ENCODE peak calls at places on chromosomes 2 and 18, in seven cellular contexts. One of them, this sample, is unnamed.

GRCh38 chr2:118242216-118242615 is 153.9 kb downstream of the INSIG2 start:
- DNase-seq in NCI-H226: no peak
- DNase-seq in HTR-8/SVneo: no peak
- DNase-seq in stimulated activated CD4-positive, alpha-beta T cell treated with anti-CD3 and anti-CD28 coated beads, Interleukin-1b, Interleukin-23, amount 100 ng/mL, for 1 hour: no peak
- DNase-seq in AML-193: peak
- DNase-seq in H7: no peak
- DNase-seq in NCI-H460: no peak
- DNase-seq in this sample: no peak

GRCh38 chr2:215624423-215624829 is 188.6 kb upstream of the FN1 start:
- DNase-seq in H7: no peak
- DNase-seq in NCI-H226: peak
- DNase-seq in stimulated activated CD4-positive, alpha-beta T cell treated with anti-CD3 and anti-CD28 coated beads, Interleukin-1b, Interleukin-23, amount 100 ng/mL, for 1 hour: no peak
- DNase-seq in AML-193: no peak
- DNase-seq in NCI-H460: peak
- DNase-seq in HTR-8/SVneo: no peak
- DNase-seq in this sample: no peak

GRCh38 chr2:137937246-137937645 is 27.0 kb upstream of the HNMT start:
- DNase-seq in AML-193: no peak
- DNase-seq in stimulated activated CD4-positive, alpha-beta T cell treated with anti-CD3 and anti-CD28 coated beads, Interleukin-1b, Interleukin-23, amount 100 ng/mL, for 1 hour: no peak
- DNase-seq in HTR-8/SVneo: no peak
- DNase-seq in NCI-H460: no peak
- DNase-seq in H7: no peak
- DNase-seq in NCI-H226: no peak
- DNase-seq in this sample: no peak

GRCh38 chr2:227606476-227606875 is 7.8 kb downstream of the SCYGR2 start:
- DNase-seq in H7: no peak
- DNase-seq in HTR-8/SVneo: no peak
- DNase-seq in stimulated activated CD4-positive, alpha-beta T cell treated with anti-CD3 and anti-CD28 coated beads, Interleukin-1b, Interleukin-23, amount 100 ng/mL, for 1 hour: no peak
- DNase-seq in NCI-H460: no peak
- DNase-seq in NCI-H226: no peak
- DNase-seq in AML-193: no peak
- DNase-seq in this sample: no peak

GRCh38 chr2:231816327-231817026 is 30.2 kb downstream of the COPS7B start:
- DNase-seq in NCI-H460: no peak
- DNase-seq in HTR-8/SVneo: no peak
- DNase-seq in AML-193: no peak
- DNase-seq in NCI-H226: no peak
- DNase-seq in stimulated activated CD4-positive, alpha-beta T cell treated with anti-CD3 and anti-CD28 coated beads, Interleukin-1b, Interleukin-23, amount 100 ng/mL, for 1 hour: no peak
- DNase-seq in H7: no peak
- DNase-seq in this sample: no peak

GRCh38 chr2:190121971-190122370 is 59.4 kb upstream of the MSTN start:
- DNase-seq in stimulated activated CD4-positive, alpha-beta T cell treated with anti-CD3 and anti-CD28 coated beads, Interleukin-1b, Interleukin-23, amount 100 ng/mL, for 1 hour: no peak
- DNase-seq in H7: peak
- DNase-seq in AML-193: no peak
- DNase-seq in HTR-8/SVneo: peak
- DNase-seq in NCI-H226: no peak
- DNase-seq in NCI-H460: peak
- DNase-seq in this sample: peak

GRCh38 chr2:60553496-60553991 is at the start of gene BCL11A:
- DNase-seq in H7: peak
- DNase-seq in NCI-H460: peak
- DNase-seq in AML-193: no peak
- DNase-seq in HTR-8/SVneo: peak
- DNase-seq in stimulated activated CD4-positive, alpha-beta T cell treated with anti-CD3 and anti-CD28 coated beads, Interleukin-1b, Interleukin-23, amount 100 ng/mL, for 1 hour: no peak
- DNase-seq in NCI-H226: peak
- DNase-seq in this sample: peak

GRCh38 chr2:222305510-222306392 is 7.0 kb upstream of the PAX3 start:
- DNase-seq in HTR-8/SVneo: no peak
- DNase-seq in stimulated activated CD4-positive, alpha-beta T cell treated with anti-CD3 and anti-CD28 coated beads, Interleukin-1b, Interleukin-23, amount 100 ng/mL, for 1 hour: no peak
- DNase-seq in AML-193: no peak
- DNase-seq in NCI-H460: no peak
- DNase-seq in NCI-H226: no peak
- DNase-seq in H7: peak
- DNase-seq in this sample: no peak

GRCh38 chr18:23487738-23488625 is 15.3 kb upstream of the RMC1 start:
- DNase-seq in stimulated activated CD4-positive, alpha-beta T cell treated with anti-CD3 and anti-CD28 coated beads, Interleukin-1b, Interleukin-23, amount 100 ng/mL, for 1 hour: no peak
- DNase-seq in AML-193: peak
- DNase-seq in NCI-H226: no peak
- DNase-seq in NCI-H460: no peak
- DNase-seq in HTR-8/SVneo: no peak
- DNase-seq in H7: no peak
- DNase-seq in this sample: no peak

GRCh38 chr18:48621240-48621639 is 82.4 kb downstream of the CTIF start:
- DNase-seq in HTR-8/SVneo: peak
- DNase-seq in NCI-H460: no peak
- DNase-seq in NCI-H226: peak
- DNase-seq in AML-193: no peak
- DNase-seq in stimulated activated CD4-positive, alpha-beta T cell treated with anti-CD3 and anti-CD28 coated beads, Interleukin-1b, Interleukin-23, amount 100 ng/mL, for 1 hour: no peak
- DNase-seq in H7: no peak
- DNase-seq in this sample: no peak

GRCh38 chr2:220936641-220937197 is 635.4 kb downstream of the EPHA4 start:
- DNase-seq in NCI-H226: no peak
- DNase-seq in HTR-8/SVneo: no peak
- DNase-seq in AML-193: no peak
- DNase-seq in stimulated activated CD4-positive, alpha-beta T cell treated with anti-CD3 and anti-CD28 coated beads, Interleukin-1b, Interleukin-23, amount 100 ng/mL, for 1 hour: no peak
- DNase-seq in H7: peak
- DNase-seq in NCI-H460: no peak
- DNase-seq in this sample: no peak

GRCh38 chr2:96538487-96539214 is 2.1 kb downstream of the ARID5A start:
- DNase-seq in stimulated activated CD4-positive, alpha-beta T cell treated with anti-CD3 and anti-CD28 coated beads, Interleukin-1b, Interleukin-23, amount 100 ng/mL, for 1 hour: peak
- DNase-seq in NCI-H460: no peak
- DNase-seq in AML-193: peak
- DNase-seq in NCI-H226: no peak
- DNase-seq in HTR-8/SVneo: no peak
- DNase-seq in H7: peak
- DNase-seq in this sample: no peak

GRCh38 chr2:79670198-79670597 is 157.3 kb downstream of the CTNNA2 start:
- DNase-seq in stimulated activated CD4-positive, alpha-beta T cell treated with anti-CD3 and anti-CD28 coated beads, Interleukin-1b, Interleukin-23, amount 100 ng/mL, for 1 hour: no peak
- DNase-seq in H7: peak
- DNase-seq in HTR-8/SVneo: peak
- DNase-seq in AML-193: no peak
- DNase-seq in NCI-H226: no peak
- DNase-seq in NCI-H460: no peak
- DNase-seq in this sample: no peak

GRCh38 chr2:189702071-189702470 is 27.6 kb downstream of the ANKAR start:
- DNase-seq in HTR-8/SVneo: no peak
- DNase-seq in AML-193: no peak
- DNase-seq in stimulated activated CD4-positive, alpha-beta T cell treated with anti-CD3 and anti-CD28 coated beads, Interleukin-1b, Interleukin-23, amount 100 ng/mL, for 1 hour: no peak
- DNase-seq in NCI-H226: no peak
- DNase-seq in NCI-H460: no peak
- DNase-seq in H7: no peak
- DNase-seq in this sample: no peak

GRCh38 chr18:23460285-23461273 is 7.5 kb downstream of the RIOK3 start:
- DNase-seq in HTR-8/SVneo: no peak
- DNase-seq in AML-193: no peak
- DNase-seq in H7: no peak
- DNase-seq in NCI-H460: no peak
- DNase-seq in stimulated activated CD4-positive, alpha-beta T cell treated with anti-CD3 and anti-CD28 coated beads, Interleukin-1b, Interleukin-23, amount 100 ng/mL, for 1 hour: no peak
- DNase-seq in NCI-H226: no peak
- DNase-seq in this sample: no peak

GRCh38 chr2:202566286-202566685 is 68.5 kb upstream of the FAM117B start:
- DNase-seq in stimulated activated CD4-positive, alpha-beta T cell treated with anti-CD3 and anti-CD28 coated beads, Interleukin-1b, Interleukin-23, amount 100 ng/mL, for 1 hour: no peak
- DNase-seq in NCI-H226: no peak
- DNase-seq in H7: no peak
- DNase-seq in AML-193: no peak
- DNase-seq in HTR-8/SVneo: no peak
- DNase-seq in NCI-H460: no peak
- DNase-seq in this sample: no peak

GRCh38 chr2:233137040-233137439 is 76.9 kb downstream of the INPP5D start:
- DNase-seq in stimulated activated CD4-positive, alpha-beta T cell treated with anti-CD3 and anti-CD28 coated beads, Interleukin-1b, Interleukin-23, amount 100 ng/mL, for 1 hour: no peak
- DNase-seq in AML-193: no peak
- DNase-seq in NCI-H460: no peak
- DNase-seq in NCI-H226: no peak
- DNase-seq in H7: no peak
- DNase-seq in HTR-8/SVneo: no peak
- DNase-seq in this sample: no peak

GRCh38 chr18:51068111-51068510 is 38.1 kb downstream of the SMAD4 start:
- DNase-seq in stimulated activated CD4-positive, alpha-beta T cell treated with anti-CD3 and anti-CD28 coated beads, Interleukin-1b, Interleukin-23, amount 100 ng/mL, for 1 hour: no peak
- DNase-seq in NCI-H226: peak
- DNase-seq in HTR-8/SVneo: peak
- DNase-seq in NCI-H460: no peak
- DNase-seq in H7: no peak
- DNase-seq in AML-193: no peak
- DNase-seq in this sample: no peak

GRCh38 chr2:65639156-65639876 is 206.9 kb upstream of the SPRED2 start:
- DNase-seq in NCI-H460: no peak
- DNase-seq in NCI-H226: peak
- DNase-seq in H7: no peak
- DNase-seq in HTR-8/SVneo: peak
- DNase-seq in AML-193: no peak
- DNase-seq in stimulated activated CD4-positive, alpha-beta T cell treated with anti-CD3 and anti-CD28 coated beads, Interleukin-1b, Interleukin-23, amount 100 ng/mL, for 1 hour: no peak
- DNase-seq in this sample: no peak

GRCh38 chr2:212990697-212991096 is 160.7 kb downstream of the IKZF2 start:
- DNase-seq in stimulated activated CD4-positive, alpha-beta T cell treated with anti-CD3 and anti-CD28 coated beads, Interleukin-1b, Interleukin-23, amount 100 ng/mL, for 1 hour: no peak
- DNase-seq in HTR-8/SVneo: no peak
- DNase-seq in AML-193: no peak
- DNase-seq in NCI-H226: no peak
- DNase-seq in H7: no peak
- DNase-seq in NCI-H460: no peak
- DNase-seq in this sample: no peak

GRCh38 chr2:343355-343754 is 55.5 kb upstream of the ALKAL2 start:
- DNase-seq in AML-193: no peak
- DNase-seq in HTR-8/SVneo: no peak
- DNase-seq in NCI-H460: no peak
- DNase-seq in H7: no peak
- DNase-seq in stimulated activated CD4-positive, alpha-beta T cell treated with anti-CD3 and anti-CD28 coated beads, Interleukin-1b, Interleukin-23, amount 100 ng/mL, for 1 hour: no peak
- DNase-seq in NCI-H226: no peak
- DNase-seq in this sample: no peak

GRCh38 chr2:86017901-86018896 is 87.5 kb downstream of the POLR1A start:
- DNase-seq in HTR-8/SVneo: no peak
- DNase-seq in stimulated activated CD4-positive, alpha-beta T cell treated with anti-CD3 and anti-CD28 coated beads, Interleukin-1b, Interleukin-23, amount 100 ng/mL, for 1 hour: no peak
- DNase-seq in NCI-H460: no peak
- DNase-seq in AML-193: no peak
- DNase-seq in H7: peak
- DNase-seq in NCI-H226: no peak
- DNase-seq in this sample: no peak

GRCh38 chr2:236604971-236605734 is 35.5 kb downstream of the ACKR3 start:
- DNase-seq in HTR-8/SVneo: no peak
- DNase-seq in AML-193: no peak
- DNase-seq in NCI-H226: no peak
- DNase-seq in NCI-H460: no peak
- DNase-seq in stimulated activated CD4-positive, alpha-beta T cell treated with anti-CD3 and anti-CD28 coated beads, Interleukin-1b, Interleukin-23, amount 100 ng/mL, for 1 hour: no peak
- DNase-seq in H7: no peak
- DNase-seq in this sample: no peak

GRCh38 chr2:35410431-35411061 is 945.0 kb upstream of the CRIM1 start:
- DNase-seq in HTR-8/SVneo: peak
- DNase-seq in NCI-H226: peak
- DNase-seq in H7: peak
- DNase-seq in AML-193: peak
- DNase-seq in stimulated activated CD4-positive, alpha-beta T cell treated with anti-CD3 and anti-CD28 coated beads, Interleukin-1b, Interleukin-23, amount 100 ng/mL, for 1 hour: peak
- DNase-seq in NCI-H460: peak
- DNase-seq in this sample: no peak

GRCh38 chr2:145815933-145816332 is 1296.0 kb upstream of the ZEB2 start:
- DNase-seq in NCI-H460: peak
- DNase-seq in H7: no peak
- DNase-seq in NCI-H226: no peak
- DNase-seq in stimulated activated CD4-positive, alpha-beta T cell treated with anti-CD3 and anti-CD28 coated beads, Interleukin-1b, Interleukin-23, amount 100 ng/mL, for 1 hour: no peak
- DNase-seq in AML-193: no peak
- DNase-seq in HTR-8/SVneo: no peak
- DNase-seq in this sample: no peak

GRCh38 chr2:120383191-120383590 is 37.3 kb downstream of the INHBB start:
- DNase-seq in NCI-H460: no peak
- DNase-seq in H7: peak
- DNase-seq in AML-193: no peak
- DNase-seq in stimulated activated CD4-positive, alpha-beta T cell treated with anti-CD3 and anti-CD28 coated beads, Interleukin-1b, Interleukin-23, amount 100 ng/mL, for 1 hour: no peak
- DNase-seq in HTR-8/SVneo: no peak
- DNase-seq in NCI-H226: no peak
- DNase-seq in this sample: no peak

GRCh38 chr18:48735070-48735676 is 196.3 kb downstream of the CTIF start:
- DNase-seq in HTR-8/SVneo: no peak
- DNase-seq in NCI-H226: peak
- DNase-seq in stimulated activated CD4-positive, alpha-beta T cell treated with anti-CD3 and anti-CD28 coated beads, Interleukin-1b, Interleukin-23, amount 100 ng/mL, for 1 hour: no peak
- DNase-seq in AML-193: no peak
- DNase-seq in H7: peak
- DNase-seq in NCI-H460: no peak
- DNase-seq in this sample: no peak

This sample was measured in HCT116.